ENCODE peak calls at places on chromosomes 5 and 9, in five cellular contexts. H is tibial artery, R is esophagus muscularis mucosa, E is stomach, O is spleen. K is an unnamed sample.

GRCh38 chr5:131224387-131225191 is 39.3 kb upstream of the CDC42SE2 start:
- DNase-seq in H (peak; percentile 32), O (peak; percentile 76), E (no peak), R (no peak), K (peak; percentile 96)

GRCh38 chr5:164335837-164336236 is 830.4 kb downstream of the MAT2B start:
- DNase-seq in E (no peak), H (no peak), O (no peak), R (no peak), K (no peak)

GRCh38 chr9:91026266-91026665 is 224.6 kb downstream of the SYK start:
- DNase-seq in O (no peak), R (peak; percentile 75), E (no peak), H (no peak), K (no peak)

GRCh38 chr5:142845402-142845901 is 75.3 kb downstream of the ARHGAP26 start:
- DNase-seq in O (no peak), E (no peak), H (no peak), R (no peak), K (peak; percentile 31)

GRCh38 chr5:95730730-95731570 is at the start of gene RHOBTB3:
- DNase-seq in H (peak; percentile 92), O (peak; percentile 91), E (peak; percentile 85), R (peak; percentile 98), K (no peak)

GRCh38 chr9:72292874-72293607 is 72.0 kb downstream of the ZFAND5 start:
- DNase-seq in H (no peak), E (peak; percentile 36), O (no peak), R (no peak), K (no peak)

GRCh38 chr5:143041972-143042770 is 272.0 kb downstream of the ARHGAP26 start:
- DNase-seq in E (no peak), R (no peak), O (no peak), H (no peak), K (no peak)

GRCh38 chr9:14151451-14151850 is 162.5 kb downstream of the NFIB start:
- DNase-seq in E (no peak), H (no peak), O (no peak), R (no peak), K (no peak)

GRCh38 chr5:129656952-129657351 is 90.9 kb upstream of the MINAR2 start:
- DNase-seq in R (no peak), E (no peak), H (no peak), O (no peak), K (no peak)

GRCh38 chr9:87390361-87390760 is 107.3 kb upstream of the DAPK1 start:
- DNase-seq in H (no peak), O (no peak), R (no peak), E (no peak), K (no peak)

GRCh38 chr9:5624655-5625054 is 4.3 kb upstream of the RIC1 start:
- DNase-seq in E (no peak), O (no peak), R (no peak), H (no peak), K (peak; percentile 52)

GRCh38 chr9:109355564-109356297 is 34.9 kb upstream of the EPB41L4B start:
- DNase-seq in O (no peak), H (no peak), E (no peak), R (no peak), K (no peak)

GRCh38 chr5:146072595-146072994 is 32.8 kb downstream of the PLAC8L1 start:
- DNase-seq in H (no peak), E (no peak), R (no peak), O (no peak), K (no peak)

GRCh38 chr9:133005221-133005760 is 25.5 kb upstream of the GTF3C5 start:
- DNase-seq in E (no peak), R (no peak), O (no peak), H (no peak), K (no peak)

GRCh38 chr5:39661026-39661779 is 236.4 kb upstream of the DAB2 start:
- DNase-seq in O (no peak), R (no peak), H (no peak), E (no peak), K (no peak)

GRCh38 chr9:136086213-136086881 is 8.7 kb downstream of the NACC2 start:
- DNase-seq in R (no peak), E (no peak), H (no peak), O (peak; percentile 67), K (no peak)

GRCh38 chr9:135501261-135502167 is 1.0 kb downstream of the MRPS2 start:
- DNase-seq in R (no peak), E (peak; percentile 59), O (peak; percentile 76), H (peak; percentile 36), K (no peak)

GRCh38 chr5:140073296-140073695 is 30.2 kb upstream of the NRG2 start:
- DNase-seq in H (no peak), E (no peak), R (no peak), O (no peak), K (no peak)

GRCh38 chr5:5066276-5067186 is 73.6 kb upstream of the ADAMTS16 start:
- DNase-seq in E (no peak), H (no peak), O (no peak), R (peak; percentile 3), K (no peak)

GRCh38 chr9:132670359-132670815 is at the start of gene GTF3C4:
- DNase-seq in O (peak; percentile 97), R (peak; percentile 95), E (peak; percentile 89), H (peak; percentile 85), K (no peak)

GRCh38 chr9:127154003-127154389 is 31.6 kb upstream of the ANGPTL2 start:
- DNase-seq in H (no peak), O (no peak), E (peak; percentile 20), R (no peak), K (no peak)

GRCh38 chr5:110335361-110336046 is 391.0 kb downstream of the TMEM232 start:
- DNase-seq in R (no peak), O (no peak), E (no peak), H (no peak), K (no peak)

GRCh38 chr5:153552886-153553285 is 62.4 kb downstream of the GRIA1 start:
- DNase-seq in E (no peak), O (no peak), H (no peak), R (no peak), K (no peak)

GRCh38 chr5:163509288-163510040 is 4.0 kb downstream of the MAT2B start:
- DNase-seq in H (no peak), E (peak; percentile 31), R (no peak), O (no peak), K (no peak)

GRCh38 chr5:6435356-6435755 is 13.3 kb upstream of the UBE2QL1 start:
- DNase-seq in R (no peak), O (no peak), E (no peak), H (no peak), K (no peak)

GRCh38 chr9:120891255-120891954 is 14.4 kb upstream of the PHF19 start:
- DNase-seq in H (no peak), O (no peak), R (no peak), E (no peak), K (no peak)

GRCh38 chr5:180330270-180330648 is 22.9 kb downstream of the GFPT2 start:
- DNase-seq in E (no peak), O (no peak), R (no peak), H (no peak), K (no peak)

GRCh38 chr5:180328296-180329137 is 24.6 kb downstream of the GFPT2 start:
- DNase-seq in R (no peak), H (peak; percentile 84), E (peak; percentile 88), O (peak; percentile 95), K (peak; percentile 17)

GRCh38 chr5:180330810-180331646 is 22.1 kb downstream of the GFPT2 start:
- DNase-seq in H (peak; percentile 87), O (peak; percentile 19), R (peak; percentile 95), E (peak; percentile 31), K (no peak)

GRCh38 chr5:180329138-180329435 is 24.0 kb downstream of the GFPT2 start:
- DNase-seq in R (no peak), H (no peak), E (no peak), O (peak; percentile 40), K (no peak)

GRCh38 chr5:180329606-180330269 is 23.4 kb downstream of the GFPT2 start:
- DNase-seq in O (peak; percentile 56), H (no peak), R (no peak), E (no peak), K (no peak)
- H3K27ac ChIP-seq in O (no peak overlapping the region), H (peak overlapping the region; percentile 22), R (no peak overlapping the region), E (peak overlapping the region; percentile 51), K (no peak overlapping the region)

GRCh38 chr9:92607088-92607487 is 62.8 kb downstream of the IPPK start:
- DNase-seq in R (no peak), H (no peak), E (no peak), O (no peak), K (no peak)

GRCh38 chr9:92610470-92611420 is 59.2 kb downstream of the IPPK start:
- DNase-seq in H (no peak), E (no peak), R (no peak), O (no peak), K (no peak)

GRCh38 chr9:92609142-92609500 is 60.8 kb downstream of the IPPK start:
- DNase-seq in R (no peak), H (no peak), E (no peak), O (no peak), K (no peak)

GRCh38 chr9:92607773-92608172 is 62.2 kb downstream of the IPPK start:
- DNase-seq in H (no peak), E (no peak), O (no peak), R (no peak), K (no peak)

DNA sequence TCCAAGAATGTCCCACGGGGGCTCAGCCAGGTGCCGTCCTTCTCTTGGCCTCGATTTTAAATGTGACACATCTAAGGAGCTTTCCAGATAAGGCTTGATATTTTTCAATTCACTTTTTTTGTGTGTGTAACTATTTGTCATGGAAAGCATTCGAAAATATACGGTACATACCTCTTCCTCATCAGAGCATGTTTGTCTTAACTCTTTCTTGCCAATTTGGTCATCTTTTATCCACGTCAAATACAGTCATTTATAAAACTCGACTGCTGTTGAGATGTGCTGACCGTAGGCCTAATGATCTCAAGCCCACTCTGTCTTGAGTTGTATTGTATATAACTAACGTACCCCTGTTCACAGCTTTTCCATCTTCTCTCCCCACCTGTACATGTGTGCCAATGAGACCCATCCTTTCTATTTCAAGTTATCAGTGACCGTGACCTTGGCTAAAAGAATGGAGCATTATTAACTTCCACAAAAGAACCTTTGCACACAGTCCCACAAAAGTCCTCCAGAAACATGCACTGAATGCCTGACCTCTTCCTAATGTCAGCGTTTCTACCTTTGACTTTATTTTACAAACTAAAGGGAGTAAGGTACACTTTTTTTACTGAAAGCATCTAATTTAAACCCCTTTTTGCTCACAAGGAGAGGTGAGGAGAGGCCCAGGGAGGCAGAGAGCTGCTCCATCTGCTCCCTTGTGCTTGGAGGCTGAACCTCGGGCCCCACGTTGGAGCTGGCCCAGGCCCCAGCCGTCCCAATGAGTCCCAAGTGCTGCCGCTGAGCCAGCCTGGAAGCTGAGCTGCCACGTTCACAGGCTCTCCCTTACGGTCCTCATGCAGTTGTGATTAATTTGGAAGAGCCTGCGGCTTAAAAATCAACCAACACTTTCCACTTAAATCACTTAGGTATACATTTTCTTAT is 61.5 kb downstream of the IPPK start:
- DNase-seq in O (no peak), E (no peak), R (no peak), H (no peak), K (no peak)
- H3K27ac ChIP-seq in O (no peak overlapping the region), E (no peak overlapping the region), R (peak overlapping the region; percentile 70), H (peak overlapping the region; percentile 74), K (no peak overlapping the region)

DNA sequence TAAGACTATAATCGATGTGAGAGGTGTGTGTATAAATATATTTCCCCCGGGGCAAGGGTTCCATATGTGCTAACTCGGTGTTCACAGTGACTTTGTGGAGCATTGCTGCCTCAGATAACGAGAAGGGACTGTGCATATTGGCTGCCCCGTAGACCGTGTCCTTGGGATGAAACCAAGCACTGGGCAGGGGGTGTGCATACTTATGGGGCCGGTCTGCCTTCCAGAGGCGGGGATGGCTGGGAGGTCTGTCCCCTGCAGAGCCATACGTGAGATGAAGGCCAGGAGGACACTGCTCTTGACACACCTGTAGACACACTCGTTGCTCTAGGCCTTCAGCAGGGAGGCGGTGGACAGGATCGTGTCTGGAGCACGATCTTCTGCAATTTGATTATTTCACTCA is 56.0 kb upstream of the ZNF354A start:
- DNase-seq in O (no peak), H (no peak), E (no peak), R (no peak), K (no peak)
- H3K27ac ChIP-seq in O (no peak overlapping the region), H (no peak overlapping the region), E (no peak overlapping the region), R (no peak overlapping the region), K (no peak overlapping the region)

GRCh38 chr5:149904977-149905376 is 39.6 kb downstream of the PDE6A start:
- DNase-seq in E (no peak), H (no peak), R (no peak), O (no peak), K (no peak)
- H3K27ac ChIP-seq in E (no peak overlapping the region), H (no peak overlapping the region), R (no peak overlapping the region), O (no peak overlapping the region), K (no peak overlapping the region)

K was measured in GM12878.